ENCODE peak calls at places on chromosome 3, in six cellular contexts. B, H, I, O, J and W are unnamed samples.
A peak's percentile ranks its signal among the peaks of the same experiment; 100 is the strongest.

GRCh38 chr3:37053337-37053736 is 60.0 kb downstream of the MLH1 start:
- DNase-seq in O (no peak), J (peak; percentile 41), H (peak; percentile 23), B (no peak), I (no peak), W (no peak)

GRCh38 chr3:42005426-42005825 is 43.5 kb upstream of the ULK4 start:
- DNase-seq in B (no peak), I (no peak), J (no peak), O (no peak), H (no peak), W (no peak)

GRCh38 chr3:128597900-128598299 is 52.7 kb downstream of the RPN1 start:
- DNase-seq in H (no peak), I (no peak), B (no peak), J (no peak), O (no peak), W (peak; percentile 59)

GRCh38 chr3:193464889-193465288 is 86.3 kb upstream of the ATP13A5 start:
- DNase-seq in H (no peak), J (no peak), B (no peak), O (no peak), I (no peak), W (no peak)

GRCh38 chr3:138434276-138434874 is at the start of gene ESYT3:
- DNase-seq in J (peak; percentile 87), O (no peak), H (peak; percentile 20), I (no peak), B (peak; percentile 39), W (peak; percentile 83)

GRCh38 chr3:117096549-117096948 is 387.0 kb downstream of the TUSC7 start:
- DNase-seq in B (no peak), H (no peak), J (no peak), I (no peak), O (no peak), W (no peak)

GRCh38 chr3:17942856-17943255 is 200.4 kb upstream of the TBC1D5 start:
- DNase-seq in B (no peak), O (no peak), H (no peak), J (no peak), I (no peak), W (no peak)

GRCh38 chr3:141368925-141369794 is 856 bp downstream of the ZBTB38 start:
- DNase-seq in O (no peak), B (no peak), H (no peak), I (peak; percentile 96), J (no peak), W (no peak)

GRCh38 chr3:47260605-47261004 is 22.0 kb downstream of the KIF9 start:
- DNase-seq in O (no peak), J (no peak), I (no peak), B (no peak), H (no peak), W (no peak)

GRCh38 chr3:14957933-14958332 is 10.6 kb downstream of the NR2C2 start:
- DNase-seq in H (no peak), O (no peak), I (no peak), J (no peak), B (no peak), W (no peak)

GRCh38 chr3:158104346-158105020 is 1.7 kb downstream of the SHOX2 start:
- DNase-seq in O (no peak), H (no peak), B (peak; percentile 28), J (no peak), I (no peak), W (no peak)

GRCh38 chr3:165339753-165340152 is 143.6 kb upstream of the SLITRK3 start:
- DNase-seq in I (no peak), B (no peak), H (no peak), O (no peak), J (no peak), W (no peak)